ENCODE peak calls at places on chromosomes 12 and 14, in five cellular contexts. A is tibial artery, U is H9, O is adrenal gland, E is colonic mucosa. P is an unnamed sample.

GRCh38 chr12:120013659-120014380 is 24.8 kb downstream of the BICDL1 start:
- DNase-seq in A (no peak), U (no peak), O (no peak), E (no peak), P (no peak)

GRCh38 chr14:20754308-20754707 is 8.6 kb downstream of the EDDM3A start:
- DNase-seq in A (no peak), U (no peak), O (no peak), E (no peak), P (no peak)

GRCh38 chr12:6229823-6230222 is 29.6 kb downstream of the CD9 start:
- DNase-seq in A (peak; percentile 88), U (no peak), O (peak; percentile 88), E (peak; percentile 71), P (peak; percentile 96)

GRCh38 chr14:85129907-85130306 is 400.0 kb upstream of the FLRT2 start:
- DNase-seq in A (no peak), U (no peak), O (no peak), E (no peak), P (no peak)

GRCh38 chr14:91035855-91036254 is 24.6 kb downstream of the RPS6KA5 start:
- DNase-seq in A (no peak), U (no peak), O (no peak), E (no peak), P (no peak)

GRCh38 chr14:62162998-62163589 is 400.9 kb downstream of the SNAPC1 start:
- DNase-seq in A (no peak), U (peak; percentile 35), O (no peak), E (no peak), P (no peak)

GRCh38 chr14:20219033-20219432 is 4.5 kb upstream of the OR11H6 start:
- DNase-seq in A (no peak), U (no peak), O (no peak), E (no peak), P (no peak)

GRCh38 chr12:38954119-38954746 is 48.8 kb upstream of the CPNE8 start:
- DNase-seq in A (no peak), U (no peak), O (no peak), E (no peak), P (no peak)

GRCh38 chr14:71538949-71539659 is 393.1 kb upstream of the RGS6 start:
- DNase-seq in A (no peak), U (no peak), O (no peak), E (no peak), P (no peak)

GRCh38 chr12:32312049-32312670 is 87.2 kb upstream of the FGD4 start:
- DNase-seq in A (no peak), U (no peak), O (no peak), E (no peak), P (no peak)

GRCh38 chr14:88286309-88286708 is 36.8 kb downstream of the KCNK10 start:
- DNase-seq in A (no peak), U (no peak), O (no peak), E (no peak), P (no peak)

DNA sequence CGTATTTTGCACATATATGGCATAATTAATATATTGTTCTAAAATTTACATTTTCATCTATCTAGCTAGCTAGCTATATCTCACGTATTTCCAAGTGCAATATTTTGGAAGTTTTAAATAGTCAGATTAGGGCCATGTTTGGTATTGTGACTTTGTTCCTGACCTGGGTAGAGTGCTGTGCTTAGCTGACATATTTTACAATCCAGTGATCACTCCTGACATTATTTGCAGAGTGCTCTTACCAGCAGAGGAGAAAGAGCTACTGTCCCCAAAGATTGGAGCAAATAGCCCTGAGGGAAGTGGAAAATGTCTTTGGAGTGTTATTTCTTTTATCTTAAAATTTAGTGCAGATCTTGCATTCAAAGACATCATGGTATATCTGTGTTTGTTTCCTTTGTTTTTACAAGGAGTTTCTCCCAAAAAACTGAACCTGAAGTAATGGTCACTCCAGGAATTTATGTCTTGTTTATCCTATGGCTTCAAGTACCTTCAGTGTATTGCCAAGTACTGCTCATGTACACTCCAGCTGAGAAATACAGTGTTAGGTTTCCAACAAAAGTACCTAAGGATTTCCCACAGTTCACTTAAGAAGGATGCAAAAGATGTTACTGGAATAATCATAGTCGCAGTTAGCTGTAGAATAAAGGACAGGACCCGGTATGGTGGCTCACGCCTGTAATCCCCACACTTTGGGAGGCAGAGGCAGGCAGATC is 49.4 kb upstream of the PSMA6 start:
- DNase-seq in A (no peak), U (no peak), O (no peak), E (no peak), P (no peak)
- H3K4me1 ChIP-seq in A (no peaks in the 10 kb centered on the region), U (no peaks in the 10 kb centered on the region), O (no peaks in the 10 kb centered on the region), E (no peaks in the 10 kb centered on the region), P (peaks cover 5% of the 10 kb centered on the region)

GRCh38 chr12:106080786-106081185 is 58.0 kb downstream of the NUAK1 start:
- DNase-seq in A (no peak), U (no peak), O (no peak), E (no peak), P (no peak)
- H3K27ac ChIP-seq in A (peak overlapping the region; percentile 86), U (no peak overlapping the region), O (peak overlapping the region; percentile 83), E (no peak overlapping the region), P (peak overlapping the region; percentile 71)

GRCh38 chr14:75153295-75153694 is 23.1 kb downstream of the TMED10 start:
- DNase-seq in A (no peak), U (no peak), O (no peak), E (no peak), P (no peak)
- H3K4me1 ChIP-seq in A (peaks cover 19% of the 10 kb centered on the region), U (no peaks in the 10 kb centered on the region), O (peaks cover 2% of the 10 kb centered on the region), E (no peaks in the 10 kb centered on the region), P (peaks cover 5% of the 10 kb centered on the region)

DNA sequence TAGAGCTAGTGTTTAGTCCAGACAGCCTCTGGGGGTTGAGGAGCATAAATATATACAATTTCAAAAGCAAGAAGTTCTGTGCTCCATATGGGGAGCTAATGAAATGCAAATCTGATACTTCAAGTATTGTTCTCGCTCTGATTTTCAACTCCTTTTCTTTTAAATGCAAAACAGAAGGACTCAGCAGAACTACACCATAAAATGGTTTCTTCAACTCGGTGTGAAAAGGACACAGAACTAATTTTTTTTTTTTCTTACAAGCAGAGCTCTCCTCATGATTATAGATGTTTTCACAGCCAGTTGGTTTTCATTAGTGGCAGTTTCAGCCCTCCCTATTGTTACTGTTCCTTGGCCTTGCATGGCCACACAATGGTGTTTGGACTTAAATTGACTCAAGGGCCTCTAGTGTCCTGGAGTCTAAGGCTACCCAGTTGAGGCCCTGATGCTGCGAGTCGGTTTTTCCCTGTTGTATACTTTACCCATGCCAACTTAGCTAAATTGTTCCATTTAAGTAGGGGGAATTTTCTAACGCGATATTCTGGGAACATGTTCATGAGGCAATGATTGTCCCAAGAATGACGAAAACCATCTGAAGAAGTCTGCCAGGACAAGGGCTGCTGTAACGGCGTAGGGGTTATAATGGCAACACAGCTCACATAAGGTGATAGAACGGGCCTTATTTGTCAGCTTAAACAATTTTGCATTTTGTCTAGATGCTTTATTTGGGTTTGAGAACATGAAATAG is 120.3 kb downstream of the GPR135 start:
- DNase-seq in A (no peak), U (no peak), O (no peak), E (no peak), P (no peak)
- H3K27ac ChIP-seq in A (peak overlapping the region; percentile 75), U (no peak overlapping the region), O (no peak overlapping the region), E (no peak overlapping the region), P (peak overlapping the region; percentile 82)

GRCh38 chr12:4271433-4272013 is 2.0 kb upstream of the CCND2 start:
- DNase-seq in A (no peak), U (no peak), O (peak; percentile 71), E (no peak), P (no peak)
- H3K4me1 ChIP-seq in A (peaks cover 52% of the 10 kb centered on the region), U (peaks cover 2% of the 10 kb centered on the region), O (peaks cover 18% of the 10 kb centered on the region), E (peaks cover 13% of the 10 kb centered on the region), P (no peaks in the 10 kb centered on the region)

GRCh38 chr12:27965966-27966365 is 6.6 kb downstream of the PTHLH start:
- DNase-seq in A (no peak), U (no peak), O (no peak), E (no peak), P (no peak)
- H3K27ac ChIP-seq in A (no peak overlapping the region), U (no peak overlapping the region), O (no peak overlapping the region), E (no peak overlapping the region), P (no peak overlapping the region)

GRCh38 chr14:74574092-74574438 is 38.0 kb downstream of the LTBP2 start:
- DNase-seq in A (no peak), U (no peak), O (no peak), E (no peak), P (no peak)
- H3K4me1 ChIP-seq in A (peaks cover 98% of the 10 kb centered on the region), U (no peaks in the 10 kb centered on the region), O (peaks cover 22% of the 10 kb centered on the region), E (no peaks in the 10 kb centered on the region), P (no peaks in the 10 kb centered on the region)